ENCODE peak calls at places on chromosomes 5 and 9, in five cellular contexts. O is heart right ventricle, Y is IMR-90, S is H1, W is stomach. F is an unnamed sample.

GRCh38 chr9:5446451-5447236 is 3.7 kb upstream of the CD274 start:
- DNase-seq in O (no peak), Y (peak), S (no peak), W (no peak), F (peak)

GRCh38 chr9:69542942-69543704 is 129.0 kb downstream of the APBA1 start:
- DNase-seq in O (peak), Y (no peak), S (no peak), W (no peak), F (no peak)

GRCh38 chr5:41788800-41789395 is 81.3 kb downstream of the OXCT1 start:
- DNase-seq in O (no peak), Y (peak), S (no peak), W (no peak), F (no peak)

GRCh38 chr5:58149345-58149744 is 310.5 kb downstream of the PLK2 start:
- DNase-seq in O (no peak), Y (peak), S (no peak), W (no peak), F (no peak)

GRCh38 chr5:163362806-163363788 is 74.3 kb upstream of the CCNG1 start:
- DNase-seq in O (no peak), Y (no peak), S (no peak), W (no peak), F (no peak)

GRCh38 chr5:147628054-147628895 is 118.4 kb upstream of the DPYSL3 start:
- DNase-seq in O (no peak), Y (peak), S (peak), W (peak), F (peak)

GRCh38 chr9:116669296-116669695 is 17.8 kb upstream of the TRIM32 start:
- DNase-seq in O (no peak), Y (no peak), S (no peak), W (no peak), F (no peak)

GRCh38 chr5:81657386-81657785 is 93.5 kb downstream of the SSBP2 start:
- DNase-seq in O (no peak), Y (no peak), S (no peak), W (no peak), F (no peak)

GRCh38 chr5:130198927-130199326 is 294.7 kb downstream of the CHSY3 start:
- DNase-seq in O (no peak), Y (no peak), S (peak), W (no peak), F (no peak)

GRCh38 chr9:100352201-100352726 is 478 bp downstream of the TEX10 start:
- DNase-seq in O (peak), Y (peak), S (no peak), W (peak), F (no peak)

GRCh38 chr9:89477811-89478583 is 19.9 kb downstream of the SEMA4D start:
- DNase-seq in O (no peak), Y (peak), S (no peak), W (peak), F (no peak)

GRCh38 chr5:127919006-127919796 is 164.4 kb upstream of the SLC12A2 start:
- DNase-seq in O (no peak), Y (no peak), S (no peak), W (no peak), F (no peak)

GRCh38 chr5:77971965-77972544 is 195.9 kb upstream of the TBCA start:
- DNase-seq in O (no peak), Y (no peak), S (no peak), W (no peak), F (no peak)

GRCh38 chr5:180332051-180332517 is 21.1 kb downstream of the GFPT2 start:
- DNase-seq in O (no peak), Y (no peak), S (peak), W (no peak), F (no peak)

GRCh38 chr9:77291714-77292113 is 114.4 kb downstream of the VPS13A start:
- DNase-seq in O (no peak), Y (peak), S (no peak), W (no peak), F (no peak)

GRCh38 chr9:4982720-4983482 is 2.2 kb upstream of the JAK2 start:
- DNase-seq in O (no peak), Y (no peak), S (no peak), W (no peak), F (no peak)

GRCh38 chr5:99070355-99070754 is 141.5 kb upstream of the CHD1 start:
- DNase-seq in O (no peak), Y (no peak), S (no peak), W (no peak), F (no peak)

GRCh38 chr5:11385251-11385900 is 518.9 kb downstream of the CTNND2 start:
- DNase-seq in O (no peak), Y (no peak), S (no peak), W (no peak), F (no peak)

GRCh38 chr9:134933076-134933659 is 15.5 kb upstream of the FCN1 start:
- DNase-seq in O (peak), Y (no peak), S (no peak), W (no peak), F (no peak)

GRCh38 chr5:122310886-122311285 is 1.2 kb upstream of the SNCAIP start:
- DNase-seq in O (no peak), Y (no peak), S (no peak), W (no peak), F (no peak)

GRCh38 chr9:14645648-14646047 is 47.6 kb downstream of the ZDHHC21 start:
- DNase-seq in O (no peak), Y (peak), S (no peak), W (no peak), F (peak)

GRCh38 chr5:127909821-127910220 is 173.7 kb upstream of the SLC12A2 start:
- DNase-seq in O (no peak), Y (no peak), S (no peak), W (no peak), F (no peak)

GRCh38 chr9:125674981-125675973 is 31.7 kb downstream of the MAPKAP1 start:
- DNase-seq in O (no peak), Y (peak), S (no peak), W (no peak), F (no peak)

GRCh38 chr5:3359642-3360041 is 236.0 kb upstream of the IRX1 start:
- DNase-seq in O (no peak), Y (no peak), S (no peak), W (no peak), F (no peak)

GRCh38 chr5:137753227-137753985 is 757 bp downstream of the HNRNPA0 start:
- DNase-seq in O (peak), Y (no peak), S (no peak), W (peak), F (no peak)

GRCh38 chr5:149759986-149760699 is 30.0 kb downstream of the PPARGC1B start:
- DNase-seq in O (no peak), Y (no peak), S (no peak), W (no peak), F (no peak)

GRCh38 chr5:122775713-122776084 is 819 bp downstream of the SNX2 start:
- DNase-seq in O (no peak), Y (no peak), S (no peak), W (no peak), F (no peak)

GRCh38 chr5:132471944-132472343 is 18.6 kb downstream of the IRF1 start:
- DNase-seq in O (no peak), Y (no peak), S (no peak), W (peak), F (no peak)

GRCh38 chr9:91164724-91165520 is 196.8 kb downstream of the AUH start:
- DNase-seq in O (peak), Y (peak), S (no peak), W (peak), F (peak)

GRCh38 chr5:170860818-170861217 is 1.0 kb upstream of the RANBP17 start:
- DNase-seq in O (no peak), Y (no peak), S (no peak), W (no peak), F (no peak)

GRCh38 chr5:50766042-50766441 is 99.6 kb downstream of the PARP8 start:
- DNase-seq in O (no peak), Y (no peak), S (no peak), W (no peak), F (no peak)

GRCh38 chr5:1488882-1489680 is 34.7 kb downstream of the LPCAT1 start:
- DNase-seq in O (no peak), Y (peak), S (no peak), W (no peak), F (peak)

GRCh38 chr5:93225748-93226147 is 355.3 kb downstream of the NR2F1-AS1 start:
- DNase-seq in O (no peak), Y (no peak), S (no peak), W (no peak), F (no peak)

GRCh38 chr5:178225174-178225573 is 7.4 kb downstream of the PHYKPL start:
- DNase-seq in O (no peak), Y (no peak), S (no peak), W (no peak), F (no peak)

GRCh38 chr5:82821978-82822927 is 254.9 kb downstream of the TMEM167A start:
- DNase-seq in O (no peak), Y (no peak), S (no peak), W (no peak), F (no peak)

GRCh38 chr5:458547-459353 is 15.8 kb downstream of the EXOC3 start:
- DNase-seq in O (no peak), Y (peak), S (no peak), W (no peak), F (peak)
- H3K27ac ChIP-seq in O (no peak), Y (no peak), S (no peak), W (no peak), F (peak)

DNA sequence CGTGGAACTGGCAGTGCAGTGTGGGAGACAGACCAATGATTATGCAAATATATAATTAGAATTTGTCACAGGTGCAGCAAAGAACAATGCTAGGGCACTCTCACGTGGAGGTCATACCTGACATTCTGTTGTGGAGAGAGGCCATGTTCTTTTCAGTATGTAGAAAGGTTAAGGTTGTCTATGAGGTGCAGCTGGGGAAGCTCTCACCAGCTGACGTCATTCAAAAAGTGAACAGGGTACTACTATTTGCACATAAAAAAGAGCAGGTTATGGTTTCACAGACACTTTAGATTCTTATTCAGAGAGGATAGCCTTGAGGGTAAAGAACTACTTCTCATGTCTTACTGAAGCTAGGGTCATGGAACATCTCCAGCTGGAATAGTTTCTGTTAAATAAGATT is 19.1 kb downstream of the SH3GL2 start:
- DNase-seq in O (no peak), Y (no peak), S (no peak), W (no peak), F (no peak)
- H3K27ac ChIP-seq in O (no peak), Y (no peak), S (no peak), W (no peak), F (no peak)

GRCh38 chr5:136195971-136196577 is 3.1 kb upstream of the SMIM32 start:
- DNase-seq in O (no peak), Y (no peak), S (no peak), W (no peak), F (no peak)
- H3K27ac ChIP-seq in O (no peak), Y (no peak), S (no peak), W (no peak), F (no peak)

GRCh38 chr5:154058055-154059038 is 19.6 kb downstream of the MFAP3 start:
- DNase-seq in O (no peak), Y (peak), S (no peak), W (peak), F (no peak)
- H3K27ac ChIP-seq in O (no peak), Y (no peak), S (no peak), W (peak), F (no peak)

GRCh38 chr9:129604766-129605163 is 16.1 kb downstream of the C9orf50 start:
- DNase-seq in O (no peak), Y (no peak), S (no peak), W (no peak), F (no peak)
- H3K27ac ChIP-seq in O (no peak), Y (no peak), S (no peak), W (no peak), F (no peak)

GRCh38 chr5:72252008-72252407 is 68.0 kb downstream of the MRPS27 start:
- DNase-seq in O (no peak), Y (no peak), S (no peak), W (no peak), F (no peak)
- H3K27ac ChIP-seq in O (no peak), Y (no peak), S (no peak), W (no peak), F (no peak)

GRCh38 chr9:113589890-113590289 is 126.4 kb downstream of the RGS3 start:
- DNase-seq in O (no peak), Y (peak), S (no peak), W (no peak), F (no peak)
- H3K27ac ChIP-seq in O (peak), Y (no peak), S (no peak), W (peak), F (no peak)

GRCh38 chr5:76380346-76381074 is 22.6 kb upstream of the IQGAP2 start:
- DNase-seq in O (no peak), Y (no peak), S (no peak), W (no peak), F (no peak)
- H3K27ac ChIP-seq in O (no peak), Y (no peak), S (no peak), W (no peak), F (no peak)

GRCh38 chr5:73322453-73323076 is 126.0 kb downstream of the FOXD1 start:
- DNase-seq in O (no peak), Y (no peak), S (no peak), W (no peak), F (no peak)
- H3K27ac ChIP-seq in O (no peak), Y (peak), S (no peak), W (no peak), F (peak)